ENCODE peak calls at places on chromosome 21, in eight cellular contexts. One of them, this sample, is unnamed.

GRCh38 chr21:43703068-43703880 is 15.7 kb upstream of the PDXK start:
- DNase-seq in A549: no peak
- DNase-seq in adrenal gland: no peak
- DNase-seq in esophagus muscularis mucosa: no peak
- DNase-seq in heart left ventricle: no peak
- DNase-seq in sigmoid colon: no peak
- DNase-seq in Peyer's patch: peak
- DNase-seq in IMR-90: peak
- DNase-seq in this sample: peak

GRCh38 chr21:44456915-44457736 is 1.8 kb downstream of the LRRC3 start:
- DNase-seq in A549: no peak
- DNase-seq in heart left ventricle: peak
- DNase-seq in IMR-90: no peak
- DNase-seq in Peyer's patch: peak
- DNase-seq in sigmoid colon: peak
- DNase-seq in adrenal gland: no peak
- DNase-seq in esophagus muscularis mucosa: no peak
- DNase-seq in this sample: no peak

GRCh38 chr21:46355161-46356004 is 31.4 kb downstream of the PCNT start:
- DNase-seq in sigmoid colon: no peak
- DNase-seq in Peyer's patch: no peak
- DNase-seq in adrenal gland: no peak
- DNase-seq in IMR-90: no peak
- DNase-seq in heart left ventricle: no peak
- DNase-seq in esophagus muscularis mucosa: no peak
- DNase-seq in A549: no peak
- DNase-seq in this sample: no peak

GRCh38 chr21:39818557-39818956 is 48.7 kb upstream of the PCP4 start:
- DNase-seq in esophagus muscularis mucosa: no peak
- DNase-seq in Peyer's patch: no peak
- DNase-seq in IMR-90: no peak
- DNase-seq in heart left ventricle: no peak
- DNase-seq in sigmoid colon: no peak
- DNase-seq in adrenal gland: no peak
- DNase-seq in A549: no peak
- DNase-seq in this sample: no peak

GRCh38 chr21:46057111-46057709 is 40.7 kb upstream of the COL6A2 start:
- DNase-seq in IMR-90: no peak
- DNase-seq in sigmoid colon: peak
- DNase-seq in heart left ventricle: no peak
- DNase-seq in adrenal gland: no peak
- DNase-seq in esophagus muscularis mucosa: no peak
- DNase-seq in A549: no peak
- DNase-seq in Peyer's patch: no peak
- DNase-seq in this sample: peak

GRCh38 chr21:45033791-45034555 is 40.4 kb upstream of the ADARB1 start:
- DNase-seq in adrenal gland: no peak
- DNase-seq in Peyer's patch: peak
- DNase-seq in heart left ventricle: no peak
- DNase-seq in IMR-90: peak
- DNase-seq in sigmoid colon: peak
- DNase-seq in A549: no peak
- DNase-seq in esophagus muscularis mucosa: no peak
- DNase-seq in this sample: peak

GRCh38 chr21:41481191-41481590 is 26.8 kb downstream of the TMPRSS2 start:
- DNase-seq in adrenal gland: no peak
- DNase-seq in Peyer's patch: peak
- DNase-seq in heart left ventricle: no peak
- DNase-seq in esophagus muscularis mucosa: no peak
- DNase-seq in A549: no peak
- DNase-seq in IMR-90: peak
- DNase-seq in sigmoid colon: no peak
- DNase-seq in this sample: no peak

GRCh38 chr21:44011774-44012473 is at the start of gene TRAPPC10:
- DNase-seq in IMR-90: peak
- DNase-seq in sigmoid colon: peak
- DNase-seq in heart left ventricle: peak
- DNase-seq in adrenal gland: peak
- DNase-seq in esophagus muscularis mucosa: peak
- DNase-seq in Peyer's patch: peak
- DNase-seq in A549: peak
- DNase-seq in this sample: peak

GRCh38 chr21:39681257-39681656 is 63.7 kb upstream of the IGSF5 start:
- DNase-seq in IMR-90: no peak
- DNase-seq in adrenal gland: no peak
- DNase-seq in sigmoid colon: no peak
- DNase-seq in Peyer's patch: no peak
- DNase-seq in heart left ventricle: no peak
- DNase-seq in esophagus muscularis mucosa: no peak
- DNase-seq in A549: no peak
- DNase-seq in this sample: no peak

GRCh38 chr21:38768385-38769071 is 37.2 kb upstream of the ETS2 start:
- DNase-seq in IMR-90: peak
- DNase-seq in sigmoid colon: no peak
- DNase-seq in Peyer's patch: no peak
- DNase-seq in esophagus muscularis mucosa: no peak
- DNase-seq in heart left ventricle: no peak
- DNase-seq in adrenal gland: no peak
- DNase-seq in A549: no peak
- DNase-seq in this sample: no peak

GRCh38 chr21:26140185-26140584 is 30.4 kb downstream of the APP start:
- DNase-seq in A549: peak
- DNase-seq in adrenal gland: no peak
- DNase-seq in esophagus muscularis mucosa: no peak
- DNase-seq in IMR-90: peak
- DNase-seq in heart left ventricle: peak
- DNase-seq in Peyer's patch: no peak
- DNase-seq in sigmoid colon: peak
- DNase-seq in this sample: no peak

GRCh38 chr21:45324430-45325205 is 36.9 kb upstream of the POFUT2 start:
- DNase-seq in A549: peak
- DNase-seq in adrenal gland: no peak
- DNase-seq in esophagus muscularis mucosa: no peak
- DNase-seq in IMR-90: no peak
- DNase-seq in Peyer's patch: peak
- DNase-seq in heart left ventricle: peak
- DNase-seq in sigmoid colon: peak
- DNase-seq in this sample: peak

GRCh38 chr21:46109251-46110221 is 11.6 kb downstream of the COL6A2 start:
- DNase-seq in adrenal gland: peak
- DNase-seq in Peyer's patch: peak
- DNase-seq in heart left ventricle: peak
- DNase-seq in esophagus muscularis mucosa: peak
- DNase-seq in sigmoid colon: peak
- DNase-seq in A549: no peak
- DNase-seq in IMR-90: no peak
- DNase-seq in this sample: no peak

GRCh38 chr21:43608225-43608624 is 51.1 kb downstream of the HSF2BP start:
- DNase-seq in esophagus muscularis mucosa: no peak
- DNase-seq in adrenal gland: no peak
- DNase-seq in sigmoid colon: no peak
- DNase-seq in heart left ventricle: no peak
- DNase-seq in A549: no peak
- DNase-seq in Peyer's patch: no peak
- DNase-seq in IMR-90: peak
- DNase-seq in this sample: no peak

GRCh38 chr21:15051652-15052554 is 12.9 kb downstream of the NRIP1 start:
- DNase-seq in A549: no peak
- DNase-seq in IMR-90: peak
- DNase-seq in sigmoid colon: no peak
- DNase-seq in esophagus muscularis mucosa: no peak
- DNase-seq in Peyer's patch: no peak
- DNase-seq in heart left ventricle: no peak
- DNase-seq in adrenal gland: no peak
- DNase-seq in this sample: no peak

GRCh38 chr21:15053531-15053930 is 11.3 kb downstream of the NRIP1 start:
- DNase-seq in Peyer's patch: no peak
- DNase-seq in adrenal gland: no peak
- DNase-seq in heart left ventricle: no peak
- DNase-seq in A549: no peak
- DNase-seq in sigmoid colon: no peak
- DNase-seq in esophagus muscularis mucosa: no peak
- DNase-seq in IMR-90: no peak
- DNase-seq in this sample: no peak

GRCh38 chr21:15054606-15055239 is 10.1 kb downstream of the NRIP1 start:
- DNase-seq in sigmoid colon: no peak
- DNase-seq in IMR-90: no peak
- DNase-seq in Peyer's patch: no peak
- DNase-seq in heart left ventricle: no peak
- DNase-seq in A549: no peak
- DNase-seq in esophagus muscularis mucosa: no peak
- DNase-seq in adrenal gland: no peak
- DNase-seq in this sample: no peak

GRCh38 chr21:15057290-15057689 is 7.5 kb downstream of the NRIP1 start:
- DNase-seq in Peyer's patch: no peak
- DNase-seq in adrenal gland: no peak
- DNase-seq in esophagus muscularis mucosa: no peak
- DNase-seq in sigmoid colon: no peak
- DNase-seq in A549: no peak
- DNase-seq in IMR-90: no peak
- DNase-seq in heart left ventricle: no peak
- DNase-seq in this sample: peak

DNA sequence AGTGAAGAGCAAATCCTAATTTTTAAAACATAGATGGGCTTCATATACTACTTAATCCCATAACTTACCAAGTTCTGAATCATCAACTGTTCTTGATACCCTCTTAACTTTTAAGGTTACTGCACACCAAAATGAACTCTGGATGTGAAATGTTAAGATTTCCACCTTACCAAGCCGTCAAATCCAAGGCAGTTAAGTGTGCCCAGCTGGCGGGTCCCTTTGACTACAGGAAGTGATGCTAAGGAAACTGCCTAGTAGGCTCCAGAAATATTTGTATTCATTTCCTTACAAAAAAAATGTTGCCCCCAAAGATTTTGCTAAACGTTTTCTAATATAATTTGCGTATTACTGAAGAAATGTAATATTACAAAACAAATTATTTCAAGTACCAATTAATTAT is 10.7 kb downstream of the NRIP1 start:
- DNase-seq in A549: no peak
- DNase-seq in IMR-90: no peak
- DNase-seq in adrenal gland: no peak
- DNase-seq in esophagus muscularis mucosa: no peak
- DNase-seq in sigmoid colon: no peak
- DNase-seq in heart left ventricle: no peak
- DNase-seq in Peyer's patch: no peak
- DNase-seq in this sample: no peak
- TF ChIP-seq POLR2A in A549: no peak
- TF ChIP-seq POLR2A in IMR-90: no peak
- TF ChIP-seq POLR2A in adrenal gland: no peak
- TF ChIP-seq POLR2A in esophagus muscularis mucosa: no peak
- TF ChIP-seq POLR2A in sigmoid colon: no peak
- TF ChIP-seq POLR2A in heart left ventricle: no peak
- TF ChIP-seq POLR2A in Peyer's patch: no peak
- TF ChIP-seq POLR2A in this sample: no peak

GRCh38 chr21:31514598-31514997 is 144.9 kb upstream of the SOD1 start:
- DNase-seq in heart left ventricle: no peak
- DNase-seq in adrenal gland: no peak
- DNase-seq in Peyer's patch: no peak
- DNase-seq in esophagus muscularis mucosa: no peak
- DNase-seq in A549: no peak
- DNase-seq in sigmoid colon: no peak
- DNase-seq in IMR-90: no peak
- DNase-seq in this sample: peak
- H3K4me3 ChIP-seq in heart left ventricle: no peak
- H3K4me3 ChIP-seq in adrenal gland: no peak
- H3K4me3 ChIP-seq in Peyer's patch: no peak
- H3K4me3 ChIP-seq in esophagus muscularis mucosa: no peak
- H3K4me3 ChIP-seq in A549: no peak
- H3K4me3 ChIP-seq in sigmoid colon: no peak
- H3K4me3 ChIP-seq in IMR-90: no peak
- H3K4me3 ChIP-seq in this sample: no peak

GRCh38 chr21:34133392-34133791 is 60.0 kb downstream of the MRPS6 start:
- DNase-seq in esophagus muscularis mucosa: peak
- DNase-seq in A549: no peak
- DNase-seq in adrenal gland: no peak
- DNase-seq in heart left ventricle: no peak
- DNase-seq in Peyer's patch: no peak
- DNase-seq in sigmoid colon: no peak
- DNase-seq in IMR-90: no peak
- DNase-seq in this sample: no peak

GRCh38 chr21:34135330-34135729 is 62.0 kb downstream of the MRPS6 start:
- DNase-seq in esophagus muscularis mucosa: peak
- DNase-seq in sigmoid colon: no peak
- DNase-seq in A549: no peak
- DNase-seq in heart left ventricle: no peak
- DNase-seq in Peyer's patch: no peak
- DNase-seq in adrenal gland: no peak
- DNase-seq in IMR-90: no peak
- DNase-seq in this sample: no peak

GRCh38 chr21:34132905-34133304 is 59.5 kb downstream of the MRPS6 start:
- DNase-seq in sigmoid colon: no peak
- DNase-seq in adrenal gland: no peak
- DNase-seq in esophagus muscularis mucosa: peak
- DNase-seq in Peyer's patch: no peak
- DNase-seq in heart left ventricle: no peak
- DNase-seq in A549: no peak
- DNase-seq in IMR-90: no peak
- DNase-seq in this sample: no peak

GRCh38 chr21:34132202-34132601 is 58.8 kb downstream of the MRPS6 start:
- DNase-seq in Peyer's patch: no peak
- DNase-seq in A549: no peak
- DNase-seq in sigmoid colon: no peak
- DNase-seq in adrenal gland: no peak
- DNase-seq in IMR-90: no peak
- DNase-seq in heart left ventricle: no peak
- DNase-seq in esophagus muscularis mucosa: peak
- DNase-seq in this sample: no peak

GRCh38 chr21:34133802-34134201 is 60.4 kb downstream of the MRPS6 start:
- DNase-seq in Peyer's patch: no peak
- DNase-seq in A549: no peak
- DNase-seq in heart left ventricle: no peak
- DNase-seq in sigmoid colon: no peak
- DNase-seq in adrenal gland: no peak
- DNase-seq in IMR-90: no peak
- DNase-seq in esophagus muscularis mucosa: no peak
- DNase-seq in this sample: no peak
- TF ChIP-seq CTCF in Peyer's patch: peak
- TF ChIP-seq CTCF in A549: no peak
- TF ChIP-seq CTCF in heart left ventricle: no peak
- TF ChIP-seq CTCF in sigmoid colon: peak
- TF ChIP-seq CTCF in adrenal gland: no peak
- TF ChIP-seq CTCF in IMR-90: peak
- TF ChIP-seq CTCF in esophagus muscularis mucosa: no peak
- TF ChIP-seq CTCF in this sample: no peak

DNA sequence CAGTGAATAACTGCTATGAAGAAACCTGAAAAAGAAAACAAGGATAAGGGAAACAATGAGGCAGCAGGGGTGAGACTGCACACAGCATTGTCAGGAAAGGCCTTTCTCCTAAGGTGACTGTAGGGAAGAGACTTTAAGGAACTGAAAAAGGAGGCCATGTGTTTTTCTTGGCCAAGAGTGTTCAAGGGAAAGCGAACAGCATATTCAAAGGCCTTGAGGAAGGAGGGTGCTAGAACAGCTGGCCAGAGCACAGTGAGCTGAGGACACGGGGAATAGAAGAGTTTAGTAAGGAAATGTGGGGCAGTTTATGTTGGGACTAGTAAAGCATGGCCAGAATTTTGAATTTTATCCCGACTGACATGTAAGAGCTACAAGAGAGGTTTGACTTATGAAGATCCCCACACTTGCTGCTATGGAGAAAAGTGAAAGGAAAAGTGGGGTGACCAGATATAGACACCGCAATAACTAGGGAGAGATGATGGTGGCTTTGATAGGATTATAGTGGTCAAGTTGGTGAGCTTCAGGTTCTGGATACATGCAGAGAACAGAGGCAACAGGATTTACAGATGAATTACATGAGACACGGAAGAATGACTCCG is 1.4 kb downstream of the RWDD2B start:
- DNase-seq in sigmoid colon: no peak
- DNase-seq in heart left ventricle: no peak
- DNase-seq in A549: no peak
- DNase-seq in Peyer's patch: no peak
- DNase-seq in esophagus muscularis mucosa: no peak
- DNase-seq in IMR-90: no peak
- DNase-seq in adrenal gland: no peak
- DNase-seq in this sample: no peak
- TF ChIP-seq POLR2A in sigmoid colon: no peak
- TF ChIP-seq POLR2A in heart left ventricle: no peak
- TF ChIP-seq POLR2A in A549: no peak
- TF ChIP-seq POLR2A in Peyer's patch: no peak
- TF ChIP-seq POLR2A in esophagus muscularis mucosa: no peak
- TF ChIP-seq POLR2A in IMR-90: no peak
- TF ChIP-seq POLR2A in adrenal gland: no peak
- TF ChIP-seq POLR2A in this sample: no peak